ENCODE peak calls at places on chromosomes 11 and 22, in six cellular contexts. O, E, C, K, B and J are unnamed samples.
A peak's percentile ranks its signal among the peaks of the same experiment; 100 is the strongest.

GRCh38 chr11:3232956-3233355 is 739 bp upstream of the MRGPRE start:
- DNase-seq in C (no peak), E (no peak), O (no peak), K (no peak), B (no peak), J (no peak)

GRCh38 chr22:35099883-35100282 is 33.9 kb downstream of the ISX start:
- DNase-seq in C (no peak), O (no peak), K (no peak), E (no peak), B (no peak), J (no peak)

GRCh38 chr11:68206211-68206610 is 6.9 kb downstream of the KMT5B start:
- DNase-seq in B (no peak), O (no peak), C (peak; percentile 65), E (no peak), K (peak; percentile 45), J (no peak)

GRCh38 chr11:74321487-74322188 is 10.2 kb upstream of the P4HA3 start:
- DNase-seq in K (peak; percentile 34), B (peak; percentile 18), O (peak; percentile 33), E (no peak), C (peak; percentile 52), J (no peak)

GRCh38 chr22:25940479-25940878 is 198.5 kb downstream of the MYO18B start:
- DNase-seq in C (no peak), K (no peak), B (no peak), O (no peak), E (no peak), J (no peak)

GRCh38 chr11:17991799-17992433 is 20.9 kb downstream of the SERGEF start:
- DNase-seq in C (peak; percentile 59), O (no peak), K (peak; percentile 51), E (no peak), B (peak; percentile 49), J (no peak)

GRCh38 chr22:49305215-49305965 is 522.3 kb downstream of the BRD1 start:
- DNase-seq in B (peak; percentile 97), K (peak; percentile 53), O (peak; percentile 38), C (peak; percentile 74), E (no peak), J (no peak)

GRCh38 chr22:36573815-36574350 is 44.9 kb upstream of the EIF3D start:
- DNase-seq in E (no peak), B (peak; percentile 26), K (no peak), O (no peak), C (no peak), J (peak; percentile 89)

GRCh38 chr11:12066056-12066798 is 44.2 kb upstream of the MICAL2 start:
- DNase-seq in O (peak; percentile 67), C (no peak), E (peak; percentile 91), K (no peak), B (no peak), J (no peak)

GRCh38 chr11:123330471-123330870 is 99.6 kb upstream of the GRAMD1B start:
- DNase-seq in C (no peak), K (no peak), B (no peak), E (no peak), O (no peak), J (no peak)

GRCh38 chr11:17496406-17496805 is 19.8 kb upstream of the ABCC8 start:
- DNase-seq in B (no peak), C (no peak), O (no peak), E (no peak), K (no peak), J (no peak)

GRCh38 chr11:120134106-120134930 is 3.6 kb downstream of the TRIM29 start:
- DNase-seq in K (no peak), C (no peak), B (no peak), E (no peak), O (peak; percentile 15), J (no peak)

GRCh38 chr22:32574957-32575893 is 100.6 kb downstream of the FBXO7 start:
- DNase-seq in B (no peak), O (no peak), E (no peak), K (no peak), C (no peak), J (no peak)

GRCh38 chr11:43359432-43359818 is 705 bp downstream of the TTC17 start:
- DNase-seq in C (peak; percentile 39), O (no peak), E (no peak), B (no peak), K (peak; percentile 42), J (no peak)

DNA sequence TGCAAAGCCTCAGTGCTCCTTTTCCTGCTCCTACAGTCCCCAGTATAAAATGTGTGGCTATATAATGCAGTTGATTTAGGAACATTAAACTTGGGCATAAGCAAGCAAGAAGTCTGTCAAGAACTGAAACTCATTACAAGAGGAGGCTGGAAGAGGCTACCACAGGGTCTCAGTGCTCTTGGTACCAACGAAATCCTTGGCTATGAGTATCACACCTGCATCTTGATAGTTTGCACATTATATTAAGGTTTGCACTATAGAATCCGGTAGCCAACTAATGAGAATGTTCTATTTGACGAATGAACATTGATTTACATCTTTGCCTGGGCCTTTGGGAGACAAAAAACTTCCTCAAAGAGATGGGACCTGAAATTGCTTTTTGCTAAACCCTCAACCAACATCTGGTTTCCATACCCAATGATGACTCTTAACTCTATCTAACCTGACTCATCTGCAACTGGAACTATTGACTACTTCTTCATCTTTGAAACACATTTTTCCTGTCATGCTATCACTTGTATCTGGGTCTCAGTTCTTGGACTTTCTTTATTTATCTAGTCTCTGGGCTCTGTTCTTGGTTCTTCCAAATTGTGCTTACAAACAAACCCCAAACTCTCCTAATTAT is 207.2 kb upstream of the CTSC start:
- DNase-seq in O (no peak), B (no peak), K (no peak), C (no peak), E (no peak), J (no peak)
- TF ChIP-seq CTCF in O (no peak), B (peak; percentile 5), K (no peak), C (no peak), E (no peak), J (no peak)

GRCh38 chr22:30718938-30719337 is 24.3 kb downstream of the OSBP2 start:
- DNase-seq in E (no peak), B (no peak), C (no peak), K (no peak), O (no peak), J (no peak)

GRCh38 chr22:30718491-30718890 is 23.8 kb downstream of the OSBP2 start:
- DNase-seq in B (no peak), K (no peak), E (no peak), C (no peak), O (no peak), J (no peak)

GRCh38 chr22:30717952-30718351 is 23.3 kb downstream of the OSBP2 start:
- DNase-seq in B (no peak), C (no peak), O (no peak), K (no peak), E (no peak), J (no peak)

GRCh38 chr22:30720263-30720837 is 25.7 kb downstream of the OSBP2 start:
- DNase-seq in B (no peak), C (no peak), K (no peak), E (no peak), O (no peak), J (no peak)

DNA sequence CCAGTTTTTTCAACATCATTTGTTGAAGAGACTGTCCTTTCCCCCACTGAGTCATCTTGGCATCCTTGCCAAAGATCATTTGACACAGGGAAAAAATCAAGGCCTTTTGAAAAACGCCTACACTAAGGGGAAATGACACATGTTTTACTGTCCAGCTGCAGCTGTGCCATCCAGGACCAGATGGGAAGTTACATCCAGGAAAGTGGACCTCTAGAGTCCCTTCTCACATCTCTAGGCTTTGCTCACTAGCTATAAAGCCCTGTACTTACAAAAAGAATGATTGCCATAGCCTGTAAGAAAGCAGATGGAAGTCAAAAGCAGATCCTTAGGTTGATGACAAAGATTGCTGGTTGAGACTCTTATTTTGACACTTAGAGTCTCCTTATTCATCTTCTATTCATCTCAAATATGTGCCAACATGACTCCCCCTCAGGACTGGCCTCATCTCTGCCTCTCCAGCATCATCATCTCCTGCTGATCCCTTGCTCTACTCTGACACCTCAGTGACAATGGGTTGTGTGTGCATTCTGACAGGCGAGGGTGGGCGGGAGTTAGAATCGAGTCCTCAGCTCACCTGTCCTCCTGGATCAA is 22.8 kb downstream of the OSBP2 start:
- DNase-seq in C (no peak), O (no peak), B (no peak), E (peak; percentile 37), K (no peak), J (no peak)
- TF ChIP-seq CTCF in C (no peak), O (no peak), B (no peak), E (no peak), K (no peak), J (no peak)

GRCh38 chr11:8242113-8242475 is 21.6 kb downstream of the LMO1 start:
- DNase-seq in O (no peak), B (no peak), K (no peak), C (no peak), E (no peak), J (no peak)
- TF ChIP-seq CTCF in O (no peak), B (no peak), K (no peak), C (no peak), E (no peak), J (no peak)

GRCh38 chr11:889261-889660 is 21.3 kb downstream of the CHID1 start:
- DNase-seq in O (no peak), E (no peak), K (no peak), C (no peak), B (no peak), J (no peak)
- TF ChIP-seq CTCF in O (no peak), E (no peak), K (no peak), C (no peak), B (no peak), J (no peak)

GRCh38 chr11:126210871-126211235 is 597 bp downstream of the RPUSD4 start:
- DNase-seq in E (no peak), O (no peak), C (no peak), K (no peak), B (peak; percentile 32), J (no peak)
- TF ChIP-seq CTCF in E (no peak), O (no peak), C (no peak), K (no peak), B (no peak), J (no peak)